ENCODE peak calls at places on chromosome 16, in seven cellular contexts. One of them, this sample, is unnamed.

GRCh38 chr16:50088302-50088701 is 22.5 kb downstream of the HEATR3 start:
- DNase-seq in A549: no peak
- DNase-seq in HepG2: no peak
- DNase-seq in transverse colon: no peak
- DNase-seq in stomach: no peak
- DNase-seq in sigmoid colon: no peak
- DNase-seq in SK-N-SH: no peak
- DNase-seq in this sample: no peak

GRCh38 chr16:49748322-49748721 is 107.6 kb downstream of the ZNF423 start:
- DNase-seq in A549: no peak
- DNase-seq in HepG2: no peak
- DNase-seq in transverse colon: no peak
- DNase-seq in stomach: no peak
- DNase-seq in sigmoid colon: peak; percentile 81
- DNase-seq in SK-N-SH: no peak
- DNase-seq in this sample: no peak

GRCh38 chr16:52446076-52446475 is 100.9 kb downstream of the TOX3 start:
- DNase-seq in A549: no peak
- DNase-seq in HepG2: peak; percentile 16
- DNase-seq in transverse colon: no peak
- DNase-seq in stomach: no peak
- DNase-seq in sigmoid colon: no peak
- DNase-seq in SK-N-SH: no peak
- DNase-seq in this sample: no peak

GRCh38 chr16:30004811-30005242 is 6.0 kb downstream of the DOC2A start:
- DNase-seq in A549: no peak
- DNase-seq in HepG2: no peak
- DNase-seq in transverse colon: no peak
- DNase-seq in stomach: peak; percentile 34
- DNase-seq in sigmoid colon: no peak
- DNase-seq in SK-N-SH: peak; percentile 46
- DNase-seq in this sample: no peak

GRCh38 chr16:79838860-79839259 is 238.3 kb upstream of the MAF start:
- DNase-seq in A549: no peak
- DNase-seq in HepG2: no peak
- DNase-seq in transverse colon: no peak
- DNase-seq in stomach: no peak
- DNase-seq in sigmoid colon: no peak
- DNase-seq in SK-N-SH: peak; percentile 68
- DNase-seq in this sample: no peak

GRCh38 chr16:31421587-31421986 is 6.6 kb downstream of the COX6A2 start:
- DNase-seq in A549: no peak
- DNase-seq in HepG2: no peak
- DNase-seq in transverse colon: no peak
- DNase-seq in stomach: no peak
- DNase-seq in sigmoid colon: no peak
- DNase-seq in SK-N-SH: no peak
- DNase-seq in this sample: no peak

GRCh38 chr16:23755484-23755809 is 621 bp downstream of the CHP2 start:
- DNase-seq in A549: no peak
- DNase-seq in HepG2: no peak
- DNase-seq in transverse colon: peak; percentile 24
- DNase-seq in stomach: no peak
- DNase-seq in sigmoid colon: no peak
- DNase-seq in SK-N-SH: no peak
- DNase-seq in this sample: no peak

GRCh38 chr16:8730335-8730915 is 56.0 kb downstream of the ABAT start:
- DNase-seq in A549: no peak
- DNase-seq in HepG2: no peak
- DNase-seq in transverse colon: no peak
- DNase-seq in stomach: no peak
- DNase-seq in sigmoid colon: peak; percentile 37
- DNase-seq in SK-N-SH: no peak
- DNase-seq in this sample: no peak

GRCh38 chr16:85367485-85367884 is 245.6 kb upstream of the GSE1 start:
- DNase-seq in A549: no peak
- DNase-seq in HepG2: no peak
- DNase-seq in transverse colon: no peak
- DNase-seq in stomach: no peak
- DNase-seq in sigmoid colon: no peak
- DNase-seq in SK-N-SH: no peak
- DNase-seq in this sample: no peak

GRCh38 chr16:81707411-81708321 is 71.4 kb upstream of the PLCG2 start:
- DNase-seq in A549: peak; percentile 63
- DNase-seq in HepG2: no peak
- DNase-seq in transverse colon: peak; percentile 84
- DNase-seq in stomach: peak; percentile 70
- DNase-seq in sigmoid colon: peak; percentile 90
- DNase-seq in SK-N-SH: no peak
- DNase-seq in this sample: no peak

GRCh38 chr16:64475627-64476351 is 646.1 kb downstream of the CDH11 start:
- DNase-seq in A549: no peak
- DNase-seq in HepG2: no peak
- DNase-seq in transverse colon: no peak
- DNase-seq in stomach: no peak
- DNase-seq in sigmoid colon: no peak
- DNase-seq in SK-N-SH: no peak
- DNase-seq in this sample: no peak

GRCh38 chr16:82027629-82028035 is 7.4 kb upstream of the HSD17B2 start:
- DNase-seq in A549: no peak
- DNase-seq in HepG2: no peak
- DNase-seq in transverse colon: no peak
- DNase-seq in stomach: no peak
- DNase-seq in sigmoid colon: no peak
- DNase-seq in SK-N-SH: no peak
- DNase-seq in this sample: no peak

GRCh38 chr16:80948886-80949502 is 57.7 kb downstream of the CMC2 start:
- DNase-seq in A549: peak; percentile 17
- DNase-seq in HepG2: peak; percentile 62
- DNase-seq in transverse colon: peak; percentile 28
- DNase-seq in stomach: no peak
- DNase-seq in sigmoid colon: no peak
- DNase-seq in SK-N-SH: peak; percentile 44
- DNase-seq in this sample: peak; percentile 70

GRCh38 chr16:62478903-62479458 is 442.7 kb upstream of the CDH8 start:
- DNase-seq in A549: no peak
- DNase-seq in HepG2: no peak
- DNase-seq in transverse colon: no peak
- DNase-seq in stomach: no peak
- DNase-seq in sigmoid colon: no peak
- DNase-seq in SK-N-SH: no peak
- DNase-seq in this sample: no peak

DNA sequence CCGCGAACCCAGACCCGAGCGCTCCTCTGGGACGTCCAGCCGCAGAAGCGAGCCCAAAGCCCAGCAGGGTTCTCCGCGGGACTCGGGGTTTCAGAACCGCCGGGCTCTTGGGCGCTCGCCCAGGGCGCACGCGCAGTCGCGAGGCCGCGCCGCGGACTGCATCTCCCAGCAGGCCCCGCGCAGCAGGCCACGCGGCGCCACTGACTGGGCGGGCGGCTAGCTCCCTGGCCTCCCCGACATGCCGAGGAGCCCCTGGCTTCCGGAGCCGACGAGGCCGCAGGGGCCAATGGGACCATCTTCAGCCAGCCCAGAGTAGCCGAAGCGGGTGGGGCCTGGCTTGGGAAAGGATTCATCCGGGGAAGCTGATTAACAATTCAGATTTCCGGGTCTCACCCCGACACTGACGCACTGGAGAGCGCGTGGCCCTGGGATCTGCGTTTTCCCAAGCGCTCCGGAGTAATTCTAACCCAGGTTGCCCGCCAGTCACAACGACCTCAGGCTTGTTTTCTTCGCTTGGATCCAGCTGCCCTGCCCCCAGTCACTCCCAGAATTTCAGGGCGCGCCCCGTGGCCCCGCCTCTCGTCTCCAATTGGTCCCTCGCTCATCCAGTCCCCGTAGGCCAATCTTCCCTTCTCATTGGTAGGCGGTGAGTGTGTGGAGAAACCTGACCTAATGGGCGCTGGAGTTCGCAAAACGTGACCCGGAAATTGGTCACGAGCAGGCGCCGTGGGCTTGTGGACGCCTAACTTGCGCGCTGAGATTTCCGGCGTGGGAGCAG is at the start of gene ZNF263:
- DNase-seq in A549: peak; percentile 98
- DNase-seq in HepG2: peak; percentile 97
- DNase-seq in transverse colon: peak; percentile 97
- DNase-seq in stomach: peak; percentile 96
- DNase-seq in sigmoid colon: peak; percentile 98
- DNase-seq in SK-N-SH: peak; percentile 97
- DNase-seq in this sample: peak; percentile 99
- TF ChIP-seq EP300 in A549: no peak
- TF ChIP-seq EP300 in HepG2: no peak
- TF ChIP-seq EP300 in transverse colon: no peak
- TF ChIP-seq EP300 in stomach: no peak
- TF ChIP-seq EP300 in sigmoid colon: no peak
- TF ChIP-seq EP300 in SK-N-SH: no peak
- TF ChIP-seq EP300 in this sample: no peak

GRCh38 chr16:24988137-24988535 is 27.0 kb downstream of the ARHGAP17 start:
- DNase-seq in A549: no peak
- DNase-seq in HepG2: no peak
- DNase-seq in transverse colon: no peak
- DNase-seq in stomach: no peak
- DNase-seq in sigmoid colon: no peak
- DNase-seq in SK-N-SH: no peak
- DNase-seq in this sample: no peak

GRCh38 chr16:24986512-24987303 is 28.5 kb downstream of the ARHGAP17 start:
- DNase-seq in A549: peak; percentile 66
- DNase-seq in HepG2: peak; percentile 83
- DNase-seq in transverse colon: no peak
- DNase-seq in stomach: no peak
- DNase-seq in sigmoid colon: peak; percentile 74
- DNase-seq in SK-N-SH: no peak
- DNase-seq in this sample: no peak

GRCh38 chr16:24989417-24989978 is 25.7 kb downstream of the ARHGAP17 start:
- DNase-seq in A549: no peak
- DNase-seq in HepG2: no peak
- DNase-seq in transverse colon: no peak
- DNase-seq in stomach: no peak
- DNase-seq in sigmoid colon: no peak
- DNase-seq in SK-N-SH: no peak
- DNase-seq in this sample: no peak

GRCh38 chr16:24990803-24991202 is 24.4 kb downstream of the ARHGAP17 start:
- DNase-seq in A549: no peak
- DNase-seq in HepG2: no peak
- DNase-seq in transverse colon: no peak
- DNase-seq in stomach: no peak
- DNase-seq in sigmoid colon: no peak
- DNase-seq in SK-N-SH: no peak
- DNase-seq in this sample: no peak

GRCh38 chr16:24988593-24989338 is 26.4 kb downstream of the ARHGAP17 start:
- DNase-seq in A549: peak; percentile 49
- DNase-seq in HepG2: peak; percentile 75
- DNase-seq in transverse colon: peak; percentile 81
- DNase-seq in stomach: peak; percentile 40
- DNase-seq in sigmoid colon: no peak
- DNase-seq in SK-N-SH: peak; percentile 57
- DNase-seq in this sample: no peak
- H3K4me1 ChIP-seq in A549: peaks cover 74% of the 10 kb centered on the region
- H3K4me1 ChIP-seq in HepG2: peaks cover 93% of the 10 kb centered on the region
- H3K4me1 ChIP-seq in transverse colon: peaks cover 68% of the 10 kb centered on the region
- H3K4me1 ChIP-seq in stomach: peaks cover 87% of the 10 kb centered on the region
- H3K4me1 ChIP-seq in sigmoid colon: peaks cover 86% of the 10 kb centered on the region
- H3K4me1 ChIP-seq in SK-N-SH: peaks cover 74% of the 10 kb centered on the region
- H3K4me1 ChIP-seq in this sample: peaks cover 98% of the 10 kb centered on the region

GRCh38 chr16:10919003-10919351 is 23.3 kb downstream of the DEXI start:
- DNase-seq in A549: no peak
- DNase-seq in HepG2: no peak
- DNase-seq in transverse colon: no peak
- DNase-seq in stomach: no peak
- DNase-seq in sigmoid colon: no peak
- DNase-seq in SK-N-SH: no peak
- DNase-seq in this sample: no peak
- H3K27ac ChIP-seq in A549: no peak overlapping the region
- H3K27ac ChIP-seq in HepG2: no peak overlapping the region
- H3K27ac ChIP-seq in transverse colon: no peak overlapping the region
- H3K27ac ChIP-seq in stomach: no peak overlapping the region
- H3K27ac ChIP-seq in sigmoid colon: peak overlapping the region; percentile 24
- H3K27ac ChIP-seq in SK-N-SH: no peak overlapping the region
- H3K27ac ChIP-seq in this sample: no peak overlapping the region

GRCh38 chr16:77406680-77407079 is 28.2 kb downstream of the ADAMTS18 start:
- DNase-seq in A549: peak; percentile 9
- DNase-seq in HepG2: peak; percentile 15
- DNase-seq in transverse colon: no peak
- DNase-seq in stomach: no peak
- DNase-seq in sigmoid colon: no peak
- DNase-seq in SK-N-SH: no peak
- DNase-seq in this sample: no peak

GRCh38 chr16:77410449-77410848 is 24.4 kb downstream of the ADAMTS18 start:
- DNase-seq in A549: no peak
- DNase-seq in HepG2: no peak
- DNase-seq in transverse colon: no peak
- DNase-seq in stomach: no peak
- DNase-seq in sigmoid colon: no peak
- DNase-seq in SK-N-SH: no peak
- DNase-seq in this sample: no peak

GRCh38 chr16:77409311-77409710 is 25.5 kb downstream of the ADAMTS18 start:
- DNase-seq in A549: no peak
- DNase-seq in HepG2: no peak
- DNase-seq in transverse colon: no peak
- DNase-seq in stomach: no peak
- DNase-seq in sigmoid colon: no peak
- DNase-seq in SK-N-SH: peak; percentile 24
- DNase-seq in this sample: peak; percentile 62

GRCh38 chr16:77404823-77405222 is 30.0 kb downstream of the ADAMTS18 start:
- DNase-seq in A549: no peak
- DNase-seq in HepG2: no peak
- DNase-seq in transverse colon: no peak
- DNase-seq in stomach: no peak
- DNase-seq in sigmoid colon: no peak
- DNase-seq in SK-N-SH: no peak
- DNase-seq in this sample: peak; percentile 81

DNA sequence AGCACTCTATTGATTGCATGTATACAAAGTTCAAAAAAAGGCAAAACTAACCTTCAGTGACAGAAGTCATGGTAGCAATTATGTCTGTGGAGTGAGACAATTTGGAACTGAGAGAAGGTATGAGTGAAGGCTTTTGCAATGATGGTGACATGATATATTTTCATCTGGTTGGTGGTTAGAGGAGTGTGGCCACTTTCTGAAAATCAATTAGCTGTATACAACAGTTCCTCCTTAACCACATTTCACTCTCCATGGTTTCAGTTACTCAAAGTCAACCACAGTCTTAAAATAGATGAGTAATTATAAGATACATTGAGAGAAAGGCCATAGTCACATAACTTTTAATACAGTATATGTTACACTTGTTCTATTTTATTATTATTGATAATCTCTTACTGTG is 26.2 kb downstream of the ADAMTS18 start:
- DNase-seq in A549: no peak
- DNase-seq in HepG2: no peak
- DNase-seq in transverse colon: no peak
- DNase-seq in stomach: no peak
- DNase-seq in sigmoid colon: no peak
- DNase-seq in SK-N-SH: no peak
- DNase-seq in this sample: no peak
- TF ChIP-seq EP300 in A549: no peak
- TF ChIP-seq EP300 in HepG2: no peak
- TF ChIP-seq EP300 in transverse colon: no peak
- TF ChIP-seq EP300 in stomach: no peak
- TF ChIP-seq EP300 in sigmoid colon: no peak
- TF ChIP-seq EP300 in SK-N-SH: no peak
- TF ChIP-seq EP300 in this sample: no peak